ENCODE peak calls at places on chromosomes 12 and 14, in five cellular contexts. H, I, C, O and W are unnamed samples.

GRCh38 chr12:49026101-49026500 is 7.5 kb upstream of the PRKAG1 start:
- DNase-seq in H (no peak), I (no peak), C (no peak), O (no peak), W (no peak)

GRCh38 chr12:57165741-57166140 is 18.3 kb upstream of the LRP1-AS start:
- DNase-seq in H (peak), I (no peak), C (no peak), O (no peak), W (no peak)

GRCh38 chr14:73502017-73502619 is 11.4 kb downstream of the RIOX1 start:
- DNase-seq in H (peak), I (no peak), C (no peak), O (no peak), W (no peak)

GRCh38 chr14:104359301-104359968 is 220.1 kb upstream of the C14orf180 start:
- DNase-seq in H (no peak), I (no peak), C (no peak), O (no peak), W (peak)

GRCh38 chr12:63895841-63896240 is 51.3 kb downstream of the SRGAP1 start:
- DNase-seq in H (no peak), I (no peak), C (no peak), O (no peak), W (no peak)

GRCh38 chr14:88023658-88024187 is 18.8 kb downstream of the GPR65 start:
- DNase-seq in H (no peak), I (no peak), C (no peak), O (no peak), W (no peak)

GRCh38 chr14:73339846-73340565 is 102.7 kb downstream of the PAPLN start:
- DNase-seq in H (no peak), I (no peak), C (no peak), O (no peak), W (no peak)

GRCh38 chr14:22463763-22464173 is 125.3 kb downstream of the DAD1 start:
- DNase-seq in H (no peak), I (no peak), C (no peak), O (no peak), W (no peak)

GRCh38 chr12:38151991-38152700 is 164.4 kb upstream of the ALG10B start:
- DNase-seq in H (no peak), I (no peak), C (no peak), O (no peak), W (no peak)

GRCh38 chr14:35847636-35848035 is 21.5 kb downstream of the BRMS1L start:
- DNase-seq in H (no peak), I (no peak), C (no peak), O (no peak), W (no peak)

GRCh38 chr12:46559311-46559710 is 186.7 kb upstream of the SLC38A2 start:
- DNase-seq in H (peak), I (no peak), C (no peak), O (no peak), W (no peak)

GRCh38 chr14:23494223-23494622 is 24.7 kb downstream of the NGDN start:
- DNase-seq in H (peak), I (peak), C (no peak), O (no peak), W (no peak)

GRCh38 chr12:77122236-77122635 is 56.9 kb upstream of the E2F7 start:
- DNase-seq in H (peak), I (no peak), C (no peak), O (no peak), W (no peak)

GRCh38 chr12:11978985-11979384 is 91.8 kb upstream of the BCL2L14 start:
- DNase-seq in H (no peak), I (no peak), C (no peak), O (no peak), W (no peak)

GRCh38 chr12:30598889-30599288 is 96.8 kb downstream of the IPO8 start:
- DNase-seq in H (no peak), I (no peak), C (no peak), O (no peak), W (no peak)

GRCh38 chr12:80412343-80412953 is 31.6 kb upstream of the PTPRQ start:
- DNase-seq in H (peak), I (peak), C (no peak), O (no peak), W (no peak)

GRCh38 chr14:25431211-25432076 is 381.5 kb upstream of the STXBP6 start:
- DNase-seq in H (no peak), I (peak), C (no peak), O (no peak), W (no peak)

GRCh38 chr12:7951671-7952070 is 15.7 kb upstream of the SLC2A3 start:
- DNase-seq in H (peak), I (no peak), C (no peak), O (no peak), W (no peak)

GRCh38 chr12:55693323-55694187 is 14.1 kb downstream of the ITGA7 start:
- DNase-seq in H (no peak), I (no peak), C (no peak), O (no peak), W (peak)

GRCh38 chr12:57106021-57106708 is 5.0 kb downstream of the STAT6 start:
- DNase-seq in H (no peak), I (no peak), C (no peak), O (no peak), W (peak)

GRCh38 chr12:105741786-105742566 is 396.8 kb downstream of the NUAK1 start:
- DNase-seq in H (peak), I (no peak), C (no peak), O (peak), W (no peak)

GRCh38 chr12:26878661-26879119 is 45.7 kb upstream of the ITPR2 start:
- DNase-seq in H (peak), I (peak), C (no peak), O (peak), W (peak)

GRCh38 chr12:50207424-50207823 is 40.3 kb upstream of the CERS5 start:
- DNase-seq in H (no peak), I (no peak), C (no peak), O (no peak), W (no peak)

GRCh38 chr12:41663487-41664258 is 475.6 kb downstream of the PDZRN4 start:
- DNase-seq in H (peak), I (peak), C (no peak), O (no peak), W (no peak)

GRCh38 chr14:76829650-76830421 is 3.6 kb downstream of the LRRC74A start:
- DNase-seq in H (peak), I (no peak), C (no peak), O (peak), W (no peak)